ENCODE peak calls at places on chromosomes 4 and X, in seven cellular contexts. X, H, K, R, A, Y and O are unnamed samples.

GRCh38 chrX:11908371-11908770 is 150.3 kb downstream of the MSL3 start:
- DNase-seq in X (no peak), H (no peak), K (no peak), R (no peak), A (no peak), Y (no peak), O (no peak)

GRCh38 chr4:138111462-138112000 is 130.6 kb downstream of the SLC7A11 start:
- DNase-seq in X (no peak), H (no peak), K (no peak), R (no peak), A (no peak), Y (no peak), O (no peak)

GRCh38 chr4:8760561-8760960 is 111.1 kb downstream of the HMX1 start:
- DNase-seq in X (no peak), H (peak), K (no peak), R (no peak), A (no peak), Y (no peak), O (no peak)

GRCh38 chrX:36908801-36909403 is 99.3 kb upstream of the FAM47C start:
- DNase-seq in X (no peak), H (no peak), K (no peak), R (no peak), A (no peak), Y (no peak), O (no peak)

GRCh38 chrX:104370089-104370488 is 115.4 kb upstream of the ESX1 start:
- DNase-seq in X (no peak), H (no peak), K (no peak), R (no peak), A (no peak), Y (no peak), O (peak)

GRCh38 chr4:176753049-176753448 is 39.7 kb downstream of the VEGFC start:
- DNase-seq in X (no peak), H (no peak), K (no peak), R (no peak), A (no peak), Y (no peak), O (no peak)

GRCh38 chr4:1727117-1728031 is 6.1 kb downstream of the TACC3 start:
- DNase-seq in X (no peak), H (peak), K (peak), R (peak), A (no peak), Y (peak), O (no peak)

GRCh38 chr4:182145360-182145905 is 97.8 kb upstream of the TENM3 start:
- DNase-seq in X (no peak), H (no peak), K (no peak), R (no peak), A (no peak), Y (no peak), O (no peak)

GRCh38 chr4:68872442-68873217 is 56.8 kb downstream of the UGT2B10 start:
- DNase-seq in X (no peak), H (no peak), K (no peak), R (no peak), A (no peak), Y (no peak), O (no peak)

GRCh38 chrX:125604448-125604847 is 284.8 kb downstream of the TEX13C start:
- DNase-seq in X (no peak), H (no peak), K (no peak), R (no peak), A (no peak), Y (no peak), O (no peak)

GRCh38 chrX:96182366-96182765 is 502.3 kb upstream of the DIAPH2 start:
- DNase-seq in X (no peak), H (no peak), K (no peak), R (no peak), A (no peak), Y (no peak), O (no peak)

GRCh38 chr4:182189107-182189878 is 53.9 kb upstream of the TENM3 start:
- DNase-seq in X (no peak), H (no peak), K (no peak), R (peak), A (no peak), Y (no peak), O (no peak)

GRCh38 chr4:152679414-152680281 is at the start of gene TMEM154:
- DNase-seq in X (peak), H (peak), K (peak), R (peak), A (peak), Y (peak), O (peak)
- TF ChIP-seq POLR2A in X (peak), H (peak), K (no peak), R (no peak), A (no peak), Y (no peak), O (no peak)

DNA sequence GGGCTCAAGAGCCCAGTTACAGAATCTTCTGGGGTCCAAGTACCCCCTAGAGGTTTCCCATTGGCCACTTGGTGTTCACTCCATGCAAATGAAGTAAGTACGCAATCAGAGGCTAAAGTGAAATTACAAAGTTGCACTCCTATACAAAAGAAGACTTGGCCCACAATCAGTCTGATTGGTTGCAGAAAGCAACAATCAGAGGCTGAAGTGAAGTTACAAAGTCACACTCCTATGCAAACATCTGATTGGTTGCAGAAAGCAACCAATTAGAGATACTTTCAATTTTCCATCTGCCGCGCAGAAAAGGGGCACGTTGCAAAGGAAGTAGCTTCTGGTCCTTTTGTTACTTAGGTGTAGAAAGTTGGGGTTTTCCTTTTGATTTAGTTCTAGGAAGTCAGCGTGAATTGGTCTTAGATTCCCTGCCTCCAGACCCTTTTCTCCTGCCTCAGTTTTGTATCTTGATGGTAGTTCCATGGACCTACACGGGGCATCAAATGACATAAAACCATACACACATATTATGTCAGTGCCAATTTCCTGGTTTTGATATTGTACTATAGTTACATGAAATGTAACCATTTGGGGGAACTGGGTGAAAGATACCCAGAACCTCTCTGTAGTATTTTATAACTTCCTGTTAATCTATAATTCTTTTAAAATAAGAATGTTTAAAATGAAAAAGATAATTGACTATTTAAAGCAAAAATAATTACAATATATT is 12.4 kb upstream of the PIN4 start:
- DNase-seq in X (no peak), H (no peak), K (no peak), R (no peak), A (no peak), Y (no peak), O (no peak)
- H3K4me3 ChIP-seq in X (no peak), H (no peak), K (peak), R (peak), A (no peak), Y (no peak), O (peak)

GRCh38 chr4:101347557-101348366 is 436 bp upstream of the PPP3CA start:
- DNase-seq in X (peak), H (peak), K (peak), R (peak), A (peak), Y (peak), O (peak)
- TF ChIP-seq POLR2A in X (peak), H (peak), K (no peak), R (peak), A (peak), Y (no peak), O (peak)

GRCh38 chr4:140234697-140235060 is 80.7 kb upstream of the MAML3 start:
- DNase-seq in X (no peak), H (no peak), K (no peak), R (no peak), A (no peak), Y (no peak), O (no peak)
- H3K4me3 ChIP-seq in X (no peak), H (no peak), K (no peak), R (no peak), A (no peak), Y (no peak), O (no peak)

GRCh38 chr4:38857354-38858096 is 908 bp upstream of the TLR6 start:
- DNase-seq in X (peak), H (no peak), K (peak), R (peak), A (peak), Y (no peak), O (peak)

GRCh38 chr4:38858097-38858420 is 1.4 kb upstream of the TLR6 start:
- DNase-seq in X (no peak), H (no peak), K (no peak), R (no peak), A (no peak), Y (no peak), O (no peak)

GRCh38 chr4:38855466-38855865 is 1.2 kb downstream of the TLR6 start:
- DNase-seq in X (no peak), H (no peak), K (no peak), R (no peak), A (no peak), Y (no peak), O (no peak)

GRCh38 chr4:38856524-38857337 is at the start of gene TLR6:
- DNase-seq in X (no peak), H (no peak), K (peak), R (peak), A (no peak), Y (peak), O (no peak)

DNA sequence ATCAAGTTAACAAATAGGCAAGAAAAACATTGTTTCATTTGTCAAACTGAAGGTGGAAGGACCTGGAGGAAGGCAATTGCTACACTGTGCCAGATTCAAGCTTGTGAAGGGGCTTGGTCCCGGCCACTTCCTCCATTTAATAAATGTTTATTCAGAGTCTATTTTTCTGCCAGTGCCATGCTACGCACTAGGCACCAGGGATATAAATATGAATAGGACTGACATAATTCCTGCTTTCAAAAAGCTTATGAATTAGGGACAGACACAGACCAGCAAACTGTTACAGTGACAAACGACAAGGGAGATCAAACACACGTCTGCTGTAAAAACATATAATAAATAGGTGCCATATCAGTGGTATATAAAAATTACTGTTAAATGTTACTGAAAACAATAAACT is 571 bp downstream of the TLR6 start:
- DNase-seq in X (no peak), H (no peak), K (no peak), R (no peak), A (no peak), Y (no peak), O (no peak)
- TF ChIP-seq POLR2A in X (no peak), H (no peak), K (no peak), R (peak), A (no peak), Y (no peak), O (no peak)

GRCh38 chr4:140497776-140498636 is at the start of gene MGAT4D:
- DNase-seq in X (no peak), H (no peak), K (no peak), R (no peak), A (no peak), Y (no peak), O (no peak)

GRCh38 chr4:140497428-140497775 is 691 bp downstream of the MGAT4D start:
- DNase-seq in X (no peak), H (no peak), K (no peak), R (no peak), A (no peak), Y (no peak), O (no peak)
- H3K4me3 ChIP-seq in X (peak), H (no peak), K (peak), R (peak), A (no peak), Y (peak), O (no peak)

DNA sequence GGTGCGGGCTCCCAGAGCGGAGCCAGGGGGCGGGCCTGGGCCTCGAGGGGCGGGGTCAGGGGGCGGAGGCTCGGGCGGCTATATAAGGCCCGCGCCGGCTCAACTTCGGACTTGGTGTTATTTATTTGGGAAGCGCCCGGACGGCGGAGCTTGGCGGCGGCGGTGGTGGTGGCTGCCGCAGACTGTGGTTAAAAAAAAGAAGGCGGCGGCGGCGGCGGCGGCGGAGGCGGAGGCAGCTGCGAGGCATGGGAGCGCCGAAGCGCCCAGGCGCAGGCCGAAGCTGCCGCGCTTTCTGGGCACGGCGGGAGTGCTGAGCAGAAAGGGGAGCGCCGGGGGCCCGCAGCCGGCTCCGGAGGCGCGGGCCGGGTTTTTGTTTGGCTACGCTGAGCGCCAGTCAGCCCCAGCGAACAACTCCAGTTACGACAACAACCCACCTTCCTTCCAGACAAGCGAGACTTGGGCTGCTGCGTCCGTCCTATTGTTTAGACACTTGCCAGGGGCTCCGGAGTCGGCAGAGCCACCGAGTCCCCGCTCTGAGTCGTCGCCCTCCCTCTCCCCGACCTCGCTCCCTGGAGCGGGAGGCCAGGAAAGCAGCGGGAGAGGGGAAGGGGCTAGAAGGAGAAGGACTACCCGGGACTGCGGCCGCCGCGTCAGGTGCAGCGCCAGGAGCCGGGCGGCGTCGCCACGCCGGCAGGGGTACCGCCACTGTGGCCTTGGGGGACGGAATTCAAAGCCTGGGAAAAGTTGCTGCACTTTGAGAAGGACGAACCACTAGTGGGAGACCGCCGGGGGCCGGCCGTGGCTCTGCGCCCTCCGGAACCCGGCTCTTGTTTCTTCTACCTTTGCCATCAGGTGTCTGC is at the start of gene SLIT2:
- DNase-seq in X (no peak), H (peak), K (peak), R (peak), A (peak), Y (peak), O (peak)
- TF ChIP-seq POLR2A in X (peak), H (peak), K (no peak), R (peak), A (peak), Y (no peak), O (no peak)